ENCODE peak calls at places on chromosomes 12 and 14, in eight cellular contexts. V, I, G, K, F, M, Z and S are unnamed samples.

GRCh38 chr14:31090872-31091764 is 64.9 kb upstream of the STRN3 start:
- DNase-seq in V (no peak), I (peak; percentile 42), G (no peak), K (peak; percentile 72), F (no peak), M (no peak), Z (no peak), S (peak; percentile 74)

GRCh38 chr14:43410631-43411030 is 1096.5 kb downstream of the FSCB start:
- DNase-seq in V (no peak), I (no peak), G (no peak), K (no peak), F (no peak), M (no peak), Z (peak; percentile 23), S (no peak)

GRCh38 chr14:102554835-102555819 is 37.3 kb upstream of the RCOR1 start:
- DNase-seq in V (peak; percentile 12), I (no peak), G (peak; percentile 72), K (no peak), F (no peak), M (peak; percentile 80), Z (peak; percentile 69), S (no peak)

GRCh38 chr14:104263671-104264358 is 125.4 kb downstream of the KIF26A start:
- DNase-seq in V (no peak), I (no peak), G (no peak), K (no peak), F (no peak), M (no peak), Z (no peak), S (no peak)

GRCh38 chr12:88982694-88983093 is 369.6 kb downstream of the DUSP6 start:
- DNase-seq in V (no peak), I (no peak), G (no peak), K (no peak), F (no peak), M (no peak), Z (no peak), S (no peak)

GRCh38 chr12:102568151-102568815 is 87.9 kb upstream of the IGF1 start:
- DNase-seq in V (no peak), I (no peak), G (no peak), K (no peak), F (no peak), M (no peak), Z (no peak), S (no peak)

GRCh38 chr14:24135834-24136683 is at the start of gene PSME1:
- DNase-seq in V (peak; percentile 90), I (peak; percentile 94), G (peak; percentile 93), K (peak; percentile 97), F (peak; percentile 91), M (peak; percentile 85), Z (peak; percentile 97), S (no peak)

GRCh38 chr12:102960766-102961487 is 3.5 kb downstream of the ASCL1 start:
- DNase-seq in V (no peak), I (no peak), G (no peak), K (no peak), F (peak; percentile 55), M (peak; percentile 91), Z (no peak), S (no peak)

GRCh38 chr12:124916370-124917134 is 2.1 kb upstream of the UBC start:
- DNase-seq in V (peak; percentile 52), I (peak; percentile 86), G (no peak), K (peak; percentile 92), F (peak; percentile 85), M (no peak), Z (peak; percentile 83), S (peak; percentile 91)